ENCODE peak calls at places on chromosomes 13 and 19, in eight cellular contexts. One of them, this sample, is unnamed.

GRCh38 chr13:67204731-67205130 is 25.4 kb downstream of the PCDH9 start:
- DNase-seq in neural progenitor cell: no peak
- DNase-seq in aorta: no peak
- DNase-seq in GM23248: no peak
- DNase-seq in heart left ventricle: no peak
- DNase-seq in heart right ventricle: no peak
- DNase-seq in cardiac muscle cell: peak; percentile 51
- DNase-seq in fibroblast of lung: peak; percentile 11
- DNase-seq in this sample: no peak

GRCh38 chr19:6730153-6730804 is 7.1 kb downstream of the GPR108 start:
- DNase-seq in heart left ventricle: no peak
- DNase-seq in heart right ventricle: no peak
- DNase-seq in fibroblast of lung: no peak
- DNase-seq in cardiac muscle cell: no peak
- DNase-seq in aorta: peak; percentile 84
- DNase-seq in GM23248: peak; percentile 46
- DNase-seq in neural progenitor cell: peak; percentile 76
- DNase-seq in this sample: no peak

GRCh38 chr13:28763887-28764286 is 45.1 kb upstream of the SLC46A3 start:
- DNase-seq in aorta: no peak
- DNase-seq in heart left ventricle: no peak
- DNase-seq in neural progenitor cell: no peak
- DNase-seq in cardiac muscle cell: no peak
- DNase-seq in heart right ventricle: no peak
- DNase-seq in GM23248: no peak
- DNase-seq in fibroblast of lung: no peak
- DNase-seq in this sample: no peak

GRCh38 chr19:47885067-47885463 is 1.1 kb downstream of the SULT2A1 start:
- DNase-seq in cardiac muscle cell: no peak
- DNase-seq in GM23248: no peak
- DNase-seq in heart left ventricle: no peak
- DNase-seq in neural progenitor cell: no peak
- DNase-seq in fibroblast of lung: no peak
- DNase-seq in heart right ventricle: no peak
- DNase-seq in aorta: no peak
- DNase-seq in this sample: no peak

GRCh38 chr13:114087430-114087829 is 45.0 kb downstream of the RASA3 start:
- DNase-seq in fibroblast of lung: no peak
- DNase-seq in heart right ventricle: no peak
- DNase-seq in heart left ventricle: peak; percentile 36
- DNase-seq in aorta: no peak
- DNase-seq in neural progenitor cell: peak; percentile 54
- DNase-seq in cardiac muscle cell: no peak
- DNase-seq in GM23248: no peak
- DNase-seq in this sample: no peak

GRCh38 chr13:22665531-22665930 is 515.2 kb upstream of the SGCG start:
- DNase-seq in heart left ventricle: no peak
- DNase-seq in neural progenitor cell: no peak
- DNase-seq in fibroblast of lung: no peak
- DNase-seq in GM23248: no peak
- DNase-seq in heart right ventricle: no peak
- DNase-seq in aorta: no peak
- DNase-seq in cardiac muscle cell: no peak
- DNase-seq in this sample: no peak

GRCh38 chr13:43127103-43127817 is 103.9 kb downstream of the DNAJC15 start:
- DNase-seq in heart left ventricle: no peak
- DNase-seq in heart right ventricle: peak; percentile 16
- DNase-seq in cardiac muscle cell: peak; percentile 33
- DNase-seq in GM23248: no peak
- DNase-seq in aorta: no peak
- DNase-seq in fibroblast of lung: no peak
- DNase-seq in neural progenitor cell: peak; percentile 51
- DNase-seq in this sample: no peak

GRCh38 chr19:10677796-10678195 is 23.4 kb upstream of the QTRT1 start:
- DNase-seq in aorta: no peak
- DNase-seq in heart right ventricle: no peak
- DNase-seq in GM23248: no peak
- DNase-seq in neural progenitor cell: no peak
- DNase-seq in cardiac muscle cell: no peak
- DNase-seq in heart left ventricle: no peak
- DNase-seq in fibroblast of lung: no peak
- DNase-seq in this sample: no peak

GRCh38 chr19:3343619-3344502 is 22.5 kb upstream of the NFIC start:
- DNase-seq in fibroblast of lung: peak; percentile 82
- DNase-seq in heart right ventricle: peak; percentile 76
- DNase-seq in neural progenitor cell: no peak
- DNase-seq in GM23248: peak; percentile 95
- DNase-seq in heart left ventricle: peak; percentile 90
- DNase-seq in aorta: peak; percentile 93
- DNase-seq in cardiac muscle cell: peak; percentile 93
- DNase-seq in this sample: no peak

GRCh38 chr19:55622242-55622969 is 2.0 kb downstream of the ZNF784 start:
- DNase-seq in GM23248: no peak
- DNase-seq in heart right ventricle: no peak
- DNase-seq in neural progenitor cell: no peak
- DNase-seq in heart left ventricle: peak; percentile 61
- DNase-seq in cardiac muscle cell: no peak
- DNase-seq in aorta: peak; percentile 56
- DNase-seq in fibroblast of lung: no peak
- DNase-seq in this sample: no peak

GRCh38 chr19:13015361-13016231 is 20.3 kb downstream of the NFIX start:
- DNase-seq in heart left ventricle: no peak
- DNase-seq in cardiac muscle cell: peak; percentile 53
- DNase-seq in aorta: no peak
- DNase-seq in neural progenitor cell: peak; percentile 62
- DNase-seq in GM23248: peak; percentile 67
- DNase-seq in fibroblast of lung: peak; percentile 83
- DNase-seq in heart right ventricle: peak; percentile 5
- DNase-seq in this sample: no peak

GRCh38 chr13:112762690-112763080 is 72.8 kb downstream of the ATP11A start:
- DNase-seq in heart left ventricle: no peak
- DNase-seq in cardiac muscle cell: no peak
- DNase-seq in GM23248: no peak
- DNase-seq in heart right ventricle: no peak
- DNase-seq in fibroblast of lung: no peak
- DNase-seq in neural progenitor cell: no peak
- DNase-seq in aorta: peak; percentile 26
- DNase-seq in this sample: no peak

GRCh38 chr13:76533251-76533650 is 353.0 kb downstream of the KCTD12 start:
- DNase-seq in neural progenitor cell: no peak
- DNase-seq in fibroblast of lung: peak; percentile 9
- DNase-seq in aorta: no peak
- DNase-seq in heart left ventricle: no peak
- DNase-seq in heart right ventricle: no peak
- DNase-seq in cardiac muscle cell: peak; percentile 14
- DNase-seq in GM23248: peak; percentile 4
- DNase-seq in this sample: no peak

GRCh38 chr19:5693195-5694166 is 3.4 kb downstream of the RPL36 start:
- DNase-seq in aorta: no peak
- DNase-seq in heart right ventricle: peak; percentile 21
- DNase-seq in neural progenitor cell: no peak
- DNase-seq in cardiac muscle cell: no peak
- DNase-seq in heart left ventricle: no peak
- DNase-seq in fibroblast of lung: no peak
- DNase-seq in GM23248: no peak
- DNase-seq in this sample: no peak

GRCh38 chr13:78131811-78132210 is 213.2 kb upstream of the EDNRB start:
- DNase-seq in aorta: no peak
- DNase-seq in heart right ventricle: no peak
- DNase-seq in heart left ventricle: no peak
- DNase-seq in fibroblast of lung: no peak
- DNase-seq in cardiac muscle cell: peak; percentile 18
- DNase-seq in GM23248: peak; percentile 45
- DNase-seq in neural progenitor cell: no peak
- DNase-seq in this sample: no peak

GRCh38 chr13:31997641-31998040 is 33.9 kb upstream of the FRY start:
- DNase-seq in fibroblast of lung: no peak
- DNase-seq in heart right ventricle: no peak
- DNase-seq in neural progenitor cell: no peak
- DNase-seq in heart left ventricle: no peak
- DNase-seq in cardiac muscle cell: no peak
- DNase-seq in aorta: no peak
- DNase-seq in GM23248: no peak
- DNase-seq in this sample: no peak

GRCh38 chr13:107373551-107373950 is 805.6 kb upstream of the ARGLU1 start:
- DNase-seq in GM23248: peak; percentile 92
- DNase-seq in cardiac muscle cell: peak; percentile 75
- DNase-seq in fibroblast of lung: peak; percentile 83
- DNase-seq in heart left ventricle: no peak
- DNase-seq in aorta: no peak
- DNase-seq in neural progenitor cell: peak; percentile 56
- DNase-seq in heart right ventricle: no peak
- DNase-seq in this sample: no peak

DNA sequence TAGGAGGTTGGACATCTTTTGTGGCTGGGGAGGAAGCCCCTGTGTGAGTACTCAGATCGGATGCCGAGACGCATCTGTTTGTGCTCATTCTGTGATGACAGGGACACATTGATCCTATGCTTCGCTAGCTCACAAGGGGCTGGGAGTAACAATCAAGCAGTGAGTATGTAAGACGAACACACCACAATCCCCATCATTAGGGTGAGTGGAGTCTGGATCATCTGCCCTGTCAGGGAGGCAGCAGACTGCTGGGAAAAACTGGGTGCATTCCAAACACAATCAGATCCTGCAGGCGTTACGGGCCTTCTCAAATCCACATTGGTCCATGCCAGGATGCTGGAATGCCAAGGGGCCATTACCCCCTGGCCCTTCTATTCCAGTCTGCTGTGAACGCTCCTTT is 64.1 kb upstream of the TSHZ3 start:
- DNase-seq in GM23248: no peak
- DNase-seq in aorta: no peak
- DNase-seq in cardiac muscle cell: no peak
- DNase-seq in heart left ventricle: no peak
- DNase-seq in fibroblast of lung: no peak
- DNase-seq in heart right ventricle: no peak
- DNase-seq in neural progenitor cell: no peak
- DNase-seq in this sample: no peak
- H3K9me3 ChIP-seq in GM23248: no peaks in the 10 kb centered on the region
- H3K9me3 ChIP-seq in aorta: no peaks in the 10 kb centered on the region
- H3K9me3 ChIP-seq in cardiac muscle cell: no peaks in the 10 kb centered on the region
- H3K9me3 ChIP-seq in heart left ventricle: no peaks in the 10 kb centered on the region
- H3K9me3 ChIP-seq in fibroblast of lung: no peaks in the 10 kb centered on the region
- H3K9me3 ChIP-seq in heart right ventricle: no peaks in the 10 kb centered on the region
- H3K9me3 ChIP-seq in neural progenitor cell: no peaks in the 10 kb centered on the region
- H3K9me3 ChIP-seq in this sample: no peaks in the 10 kb centered on the region

DNA sequence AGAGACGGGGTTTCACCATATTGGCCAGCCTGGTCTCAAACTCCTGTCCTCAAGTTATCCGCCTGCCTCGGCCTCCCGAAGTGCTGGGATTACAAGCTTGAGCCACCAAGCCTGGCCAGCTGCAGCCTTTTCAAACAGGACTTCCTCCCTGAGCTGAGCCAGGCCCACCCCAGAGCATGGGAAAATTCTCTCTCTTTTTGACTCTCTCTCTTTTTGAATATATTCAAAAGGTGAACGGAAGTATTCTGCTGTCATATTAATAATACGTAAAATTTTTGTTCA is 539 bp upstream of the ZNF506 start:
- DNase-seq in cardiac muscle cell: no peak
- DNase-seq in fibroblast of lung: no peak
- DNase-seq in neural progenitor cell: no peak
- DNase-seq in heart left ventricle: no peak
- DNase-seq in aorta: no peak
- DNase-seq in heart right ventricle: no peak
- DNase-seq in GM23248: peak; percentile 8
- DNase-seq in this sample: no peak
- H3K9me3 ChIP-seq in cardiac muscle cell: no peaks in the 10 kb centered on the region
- H3K9me3 ChIP-seq in fibroblast of lung: no peaks in the 10 kb centered on the region
- H3K9me3 ChIP-seq in neural progenitor cell: peaks cover 7% of the 10 kb centered on the region
- H3K9me3 ChIP-seq in heart left ventricle: no peaks in the 10 kb centered on the region
- H3K9me3 ChIP-seq in aorta: peaks cover 2% of the 10 kb centered on the region
- H3K9me3 ChIP-seq in heart right ventricle: no peaks in the 10 kb centered on the region
- H3K9me3 ChIP-seq in GM23248: no peaks in the 10 kb centered on the region
- H3K9me3 ChIP-seq in this sample: peaks cover 7% of the 10 kb centered on the region

DNA sequence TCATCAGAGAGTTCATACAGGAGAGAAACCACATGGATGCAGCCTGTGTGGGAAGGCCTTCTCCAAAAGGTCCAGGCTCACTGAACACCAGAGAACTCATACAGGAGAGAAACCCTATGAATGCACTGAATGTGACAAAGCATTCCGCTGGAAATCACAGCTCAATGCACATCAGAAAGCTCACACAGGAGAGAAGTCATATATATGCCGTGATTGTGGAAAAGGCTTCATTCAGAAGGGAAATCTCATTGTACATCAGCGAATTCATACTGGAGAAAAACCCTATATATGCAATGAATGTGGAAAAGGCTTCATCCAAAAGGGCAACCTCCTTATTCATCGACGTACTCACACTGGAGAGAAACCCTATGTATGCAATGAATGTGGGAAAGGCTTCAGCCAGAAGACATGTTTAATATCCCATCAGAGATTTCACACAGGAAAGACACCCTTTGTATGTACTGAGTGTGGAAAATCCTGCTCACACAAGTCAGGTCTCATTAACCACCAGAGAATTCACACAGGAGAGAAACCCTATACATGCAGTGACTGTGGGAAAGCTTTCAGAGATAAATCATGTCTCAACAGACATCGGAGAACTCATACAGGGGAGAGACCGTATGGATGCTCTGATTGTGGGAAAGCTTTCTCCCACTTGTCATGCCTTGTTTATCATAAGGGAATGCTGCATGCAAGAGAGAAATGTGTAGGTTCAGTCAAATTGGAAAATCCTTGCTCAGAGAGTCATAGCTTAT is 17.7 kb downstream of the ZNF613 start:
- DNase-seq in GM23248: peak; percentile 8
- DNase-seq in heart left ventricle: no peak
- DNase-seq in aorta: no peak
- DNase-seq in cardiac muscle cell: no peak
- DNase-seq in fibroblast of lung: no peak
- DNase-seq in neural progenitor cell: no peak
- DNase-seq in heart right ventricle: no peak
- DNase-seq in this sample: no peak
- H3K9me3 ChIP-seq in GM23248: no peaks in the 10 kb centered on the region
- H3K9me3 ChIP-seq in heart left ventricle: peaks cover 68% of the 10 kb centered on the region
- H3K9me3 ChIP-seq in aorta: peaks cover 42% of the 10 kb centered on the region
- H3K9me3 ChIP-seq in cardiac muscle cell: peaks cover 18% of the 10 kb centered on the region
- H3K9me3 ChIP-seq in fibroblast of lung: peaks cover 11% of the 10 kb centered on the region
- H3K9me3 ChIP-seq in neural progenitor cell: peaks cover 46% of the 10 kb centered on the region
- H3K9me3 ChIP-seq in heart right ventricle: no peaks in the 10 kb centered on the region
- H3K9me3 ChIP-seq in this sample: peaks cover 98% of the 10 kb centered on the region

DNA sequence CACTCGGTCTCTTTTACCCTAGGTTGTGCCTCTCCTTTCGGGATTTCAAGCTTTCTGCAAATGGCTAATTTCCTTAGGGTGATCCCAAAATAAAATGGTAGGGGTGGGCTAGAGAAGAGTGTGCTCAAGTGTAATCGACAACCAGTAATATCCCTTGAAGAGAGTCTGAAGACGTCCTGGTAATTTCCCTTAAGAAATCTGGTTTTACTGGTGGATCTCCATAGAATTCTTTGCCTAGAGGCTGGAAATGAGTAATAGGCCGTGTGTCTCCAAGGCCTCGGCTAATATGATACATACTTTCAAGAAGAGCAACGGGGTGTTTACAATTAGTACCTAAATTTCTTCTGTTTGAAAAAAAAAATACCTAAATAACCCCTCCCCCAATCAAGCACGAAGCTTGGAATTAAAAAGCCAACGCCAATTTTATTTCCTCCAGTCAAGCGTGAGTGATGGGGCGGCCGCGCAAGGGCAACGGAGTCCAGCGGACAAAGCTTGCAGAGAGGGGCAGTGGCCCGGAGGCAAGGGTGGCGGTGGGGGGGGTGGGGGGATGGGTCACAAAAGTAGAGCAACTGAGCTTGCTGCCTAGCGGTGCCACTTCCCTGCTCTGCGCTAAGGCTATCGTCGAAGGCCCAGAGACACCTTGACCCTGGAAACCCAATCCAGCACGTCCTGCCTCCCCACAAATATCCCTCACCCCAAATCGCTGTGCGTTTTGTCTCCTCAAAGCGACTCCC is 7.8 kb downstream of the SOX21 start:
- DNase-seq in cardiac muscle cell: no peak
- DNase-seq in heart right ventricle: no peak
- DNase-seq in aorta: no peak
- DNase-seq in fibroblast of lung: no peak
- DNase-seq in GM23248: no peak
- DNase-seq in neural progenitor cell: peak; percentile 26
- DNase-seq in heart left ventricle: no peak
- DNase-seq in this sample: no peak
- H3K9me3 ChIP-seq in cardiac muscle cell: no peaks in the 10 kb centered on the region
- H3K9me3 ChIP-seq in heart right ventricle: no peaks in the 10 kb centered on the region
- H3K9me3 ChIP-seq in aorta: peaks cover 1% of the 10 kb centered on the region
- H3K9me3 ChIP-seq in fibroblast of lung: no peaks in the 10 kb centered on the region
- H3K9me3 ChIP-seq in GM23248: no peaks in the 10 kb centered on the region
- H3K9me3 ChIP-seq in neural progenitor cell: no peaks in the 10 kb centered on the region
- H3K9me3 ChIP-seq in heart left ventricle: no peaks in the 10 kb centered on the region
- H3K9me3 ChIP-seq in this sample: peaks cover 14% of the 10 kb centered on the region

This sample was measured in CD4-positive, alpha-beta T cell.